ENCODE peak calls at places on chromosomes 3 and 15, in seven cellular contexts. O is heart left ventricle, Q is spleen, D is Peyer's patch, J is uterus, N is suprapubic skin, L is IMR-90. Y is an unnamed sample. For H3K4me1, the result is how much of the 10 kb centered on the place peaks cover.

GRCh38 chr3:43909149-43909548 is 218.4 kb downstream of the ABHD5 start:
- DNase-seq in O (no peak), Q (no peak), D (no peak), J (no peak), N (no peak), L (peak), Y (no peak)

GRCh38 chr3:115789480-115789879 is 166.2 kb downstream of the GAP43 start:
- DNase-seq in O (no peak), Q (no peak), D (no peak), J (no peak), N (no peak), L (no peak), Y (no peak)

GRCh38 chr3:55686720-55687254 is 199.7 kb upstream of the WNT5A start:
- DNase-seq in O (no peak), Q (no peak), D (no peak), J (no peak), N (no peak), L (peak), Y (no peak)

GRCh38 chr3:1699361-1699920 is 399.2 kb upstream of the CNTN4 start:
- DNase-seq in O (peak), Q (no peak), D (no peak), J (no peak), N (no peak), L (no peak), Y (no peak)

GRCh38 chr3:169118666-169119370 is 544.7 kb downstream of the MECOM start:
- DNase-seq in O (no peak), Q (no peak), D (no peak), J (no peak), N (no peak), L (peak), Y (no peak)

GRCh38 chr3:150309557-150309956 is 98.5 kb upstream of the TSC22D2 start:
- DNase-seq in O (no peak), Q (no peak), D (no peak), J (no peak), N (no peak), L (peak), Y (no peak)

GRCh38 chr3:55189359-55189801 is 261.5 kb upstream of the LRTM1 start:
- DNase-seq in O (no peak), Q (no peak), D (no peak), J (no peak), N (no peak), L (peak), Y (no peak)

GRCh38 chr3:98770261-98771039 is 7.3 kb downstream of the ST3GAL6 start:
- DNase-seq in O (no peak), Q (peak), D (no peak), J (no peak), N (no peak), L (no peak), Y (no peak)

GRCh38 chr3:193499152-193499551 is 55.5 kb downstream of the ATP13A4 start:
- DNase-seq in O (no peak), Q (no peak), D (no peak), J (no peak), N (no peak), L (no peak), Y (no peak)

GRCh38 chr3:53890726-53891499 is 746 bp downstream of the SELENOK start:
- DNase-seq in O (no peak), Q (no peak), D (peak), J (peak), N (no peak), L (peak), Y (no peak)

GRCh38 chr3:184368116-184368803 is 6.8 kb downstream of the POLR2H start:
- DNase-seq in O (no peak), Q (peak), D (no peak), J (no peak), N (peak), L (no peak), Y (no peak)

GRCh38 chr15:47356297-47356696 is 361.0 kb upstream of the SEMA6D start:
- DNase-seq in O (no peak), Q (no peak), D (no peak), J (no peak), N (no peak), L (no peak), Y (no peak)

GRCh38 chr15:69215636-69216035 is 55.2 kb downstream of the GLCE start:
- DNase-seq in O (no peak), Q (no peak), D (no peak), J (no peak), N (no peak), L (no peak), Y (no peak)

DNA sequence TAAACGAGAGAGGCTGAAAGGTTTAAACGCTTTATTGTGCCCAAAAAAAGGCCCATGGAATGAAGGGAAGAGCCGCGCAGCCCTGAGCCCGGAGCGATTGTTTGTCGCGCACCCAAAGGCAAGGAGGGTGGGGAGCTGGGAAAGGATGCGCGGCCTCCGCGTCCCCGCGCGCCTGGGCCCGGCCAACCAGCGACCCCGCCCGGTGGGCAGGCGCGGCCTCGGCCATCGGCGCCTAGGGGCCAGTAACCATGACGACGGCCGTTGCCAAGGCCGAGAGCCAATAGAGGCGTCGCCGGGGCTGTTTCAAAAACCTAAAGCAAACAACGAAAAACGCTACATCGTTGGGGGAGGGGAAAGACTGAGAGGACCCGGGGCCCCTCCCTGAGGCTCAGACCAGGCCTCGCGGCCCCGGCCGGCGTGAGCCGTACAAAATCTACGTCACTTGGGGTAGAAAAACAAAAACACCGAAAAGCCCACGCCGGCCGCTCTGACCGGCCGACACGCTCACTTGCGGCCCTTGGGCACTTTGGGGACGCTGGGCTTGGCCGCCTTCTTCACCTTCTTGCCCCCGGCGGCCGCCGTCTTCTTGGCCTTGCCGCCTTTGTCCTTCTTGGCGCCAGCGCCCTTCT is 36.2 kb downstream of the HMCES start:
- DNase-seq in O (peak), Q (peak), D (peak), J (peak), N (peak), L (peak), Y (no peak)
- TF ChIP-seq POLR2A in O (peak), Q (no peak), D (no peak), J (peak), N (no peak), L (no peak), Y (peak)

DNA sequence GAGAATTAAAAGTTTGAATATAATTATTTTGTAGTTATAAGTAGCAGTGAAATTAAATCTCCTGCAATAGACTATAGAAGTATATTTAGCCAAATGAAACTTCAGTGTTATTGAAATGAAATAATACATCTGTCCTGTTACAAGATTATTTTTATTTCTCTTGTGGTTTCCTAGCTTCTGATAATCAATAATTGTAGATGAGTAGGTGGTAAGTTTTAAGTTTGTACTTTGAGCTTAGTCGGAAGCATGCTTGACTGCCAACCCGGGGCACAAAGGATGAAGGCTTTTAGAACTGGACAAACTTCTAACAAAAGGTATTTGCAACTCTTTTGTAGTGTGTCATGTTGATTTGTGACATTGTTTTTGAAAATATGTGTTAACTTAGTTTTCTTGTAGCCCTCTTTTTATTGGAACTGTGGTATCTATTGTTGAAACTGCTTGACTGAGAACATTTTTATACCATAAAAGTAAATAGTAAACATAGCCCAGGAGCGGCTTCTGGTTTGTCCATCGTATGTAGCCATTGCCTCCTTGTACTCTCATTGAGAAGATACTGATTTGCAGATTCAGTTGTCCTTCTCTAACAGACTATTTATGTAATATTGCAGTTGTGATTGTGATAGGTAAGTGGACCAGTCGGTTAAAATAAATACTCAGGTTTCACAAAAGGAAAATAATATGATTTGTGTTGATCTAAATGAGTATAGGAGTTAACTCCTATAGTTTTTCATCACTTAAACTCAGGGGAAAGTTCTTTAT is 2.9 kb downstream of the CTNNB1 start:
- DNase-seq in O (no peak), Q (no peak), D (no peak), J (no peak), N (no peak), L (no peak), Y (no peak)
- H3K4me1 ChIP-seq in O (half or more), Q (half or more), D (under half), J (under half), N (half or more), L (under half), Y (half or more)

GRCh38 chr3:133837487-133838295 is 32.1 kb downstream of the SRPRB start:
- DNase-seq in O (no peak), Q (no peak), D (no peak), J (no peak), N (no peak), L (no peak), Y (no peak)
- TF ChIP-seq POLR2A in O (no peak), Q (no peak), D (no peak), J (no peak), N (no peak), L (no peak), Y (no peak)

GRCh38 chr15:42374810-42375209 is 15.5 kb downstream of the CAPN3 start:
- DNase-seq in O (no peak), Q (no peak), D (no peak), J (no peak), N (no peak), L (no peak), Y (no peak)

GRCh38 chr15:42375252-42375651 is 16.0 kb downstream of the CAPN3 start:
- DNase-seq in O (no peak), Q (no peak), D (no peak), J (no peak), N (no peak), L (no peak), Y (no peak)

GRCh38 chr15:42371125-42371524 is 11.8 kb downstream of the CAPN3 start:
- DNase-seq in O (no peak), Q (no peak), D (no peak), J (no peak), N (no peak), L (peak), Y (no peak)

GRCh38 chr15:42373936-42374335 is 14.6 kb downstream of the CAPN3 start:
- DNase-seq in O (no peak), Q (no peak), D (no peak), J (no peak), N (no peak), L (no peak), Y (no peak)

GRCh38 chr15:42373274-42373673 is 14.0 kb downstream of the CAPN3 start:
- DNase-seq in O (peak), Q (no peak), D (no peak), J (no peak), N (no peak), L (no peak), Y (no peak)
- H3K4me1 ChIP-seq in O (under half), Q (under half), D (under half), J (under half), N (under half), L (under half), Y (under half)

DNA sequence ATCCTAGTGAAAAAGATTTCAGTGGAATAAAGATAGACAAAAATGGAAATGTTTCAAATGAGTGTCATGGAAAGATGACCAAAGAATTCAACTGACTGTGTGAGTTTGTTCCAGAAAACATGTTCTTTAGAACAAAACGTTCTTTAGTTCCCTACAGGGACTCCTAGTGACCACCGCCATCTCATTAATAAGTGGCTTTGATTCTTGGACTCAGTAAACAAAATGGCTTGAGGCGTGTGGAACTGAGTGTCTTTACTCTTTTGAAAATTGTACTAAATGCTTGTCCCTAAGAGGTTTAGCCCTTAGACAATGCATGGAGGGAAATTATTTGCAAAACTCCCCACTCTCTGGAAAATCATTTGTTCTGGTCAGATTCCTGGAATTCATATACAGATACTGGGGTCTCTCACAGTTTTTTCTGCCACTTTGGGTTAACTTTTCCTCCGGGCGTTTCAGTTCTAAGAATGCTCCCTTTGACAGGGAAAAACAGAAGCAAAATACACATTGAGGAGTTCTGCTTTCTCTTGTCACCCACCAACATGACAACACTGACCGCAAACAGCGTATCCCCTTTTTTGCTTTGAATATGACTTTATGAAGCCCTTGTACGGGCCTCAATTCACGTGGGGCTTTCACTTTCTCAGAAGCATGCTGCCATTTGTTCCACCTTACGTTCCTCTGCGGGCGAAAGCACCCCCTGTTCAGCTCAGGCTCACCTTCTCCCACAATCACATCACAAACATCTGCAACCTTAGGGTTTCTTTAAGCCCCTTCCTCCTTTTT is 15.3 kb upstream of the NRROS start:
- DNase-seq in O (no peak), Q (no peak), D (no peak), J (no peak), N (no peak), L (no peak), Y (no peak)
- TF ChIP-seq POLR2A in O (no peak), Q (no peak), D (no peak), J (no peak), N (no peak), L (no peak), Y (no peak)

GRCh38 chr15:70670680-70671079 is 92.7 kb downstream of the UACA start:
- DNase-seq in O (no peak), Q (no peak), D (no peak), J (no peak), N (no peak), L (no peak), Y (no peak)

GRCh38 chr15:70665599-70665998 is 97.8 kb downstream of the UACA start:
- DNase-seq in O (no peak), Q (no peak), D (no peak), J (no peak), N (no peak), L (no peak), Y (no peak)

GRCh38 chr15:70672081-70672480 is 91.3 kb downstream of the UACA start:
- DNase-seq in O (no peak), Q (no peak), D (no peak), J (no peak), N (no peak), L (no peak), Y (no peak)

GRCh38 chr15:70669966-70670658 is 93.2 kb downstream of the UACA start:
- DNase-seq in O (no peak), Q (no peak), D (no peak), J (peak), N (no peak), L (no peak), Y (no peak)

DNA sequence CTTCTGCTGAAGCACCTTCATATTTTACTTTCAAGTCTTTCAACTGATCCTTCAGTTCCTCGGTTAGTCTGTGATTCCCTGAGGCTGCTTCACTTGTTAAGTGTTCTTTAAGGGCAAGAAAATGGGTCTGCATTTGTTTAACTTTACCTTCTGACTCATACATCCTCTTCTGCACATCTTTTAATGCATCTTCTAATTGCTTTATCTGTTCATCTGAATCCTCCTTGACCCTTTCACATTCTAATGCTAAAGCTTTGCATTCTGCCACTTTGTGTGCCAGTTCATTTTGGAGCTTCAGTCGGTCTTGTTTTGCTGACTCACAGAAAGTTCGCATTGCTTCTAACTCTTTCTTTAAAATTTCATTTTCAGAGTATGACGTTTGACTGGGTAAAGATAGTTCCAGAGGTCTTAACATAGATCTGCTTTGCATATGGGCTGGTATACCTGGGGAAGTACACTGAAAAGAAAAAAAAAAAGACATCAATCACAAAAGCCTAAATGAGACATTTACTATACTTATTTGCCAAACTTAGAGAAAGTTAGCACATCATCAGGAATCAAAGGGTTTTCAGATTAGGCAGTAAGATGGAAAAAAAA is 94.3 kb downstream of the UACA start:
- DNase-seq in O (no peak), Q (no peak), D (no peak), J (no peak), N (no peak), L (no peak), Y (no peak)
- H3K4me1 ChIP-seq in O (under half), Q (under half), D (under half), J (under half), N (under half), L (under half), Y (under half)

GRCh38 chr3:155807823-155808222 is 1.7 kb upstream of the C3orf33 start:
- DNase-seq in O (no peak), Q (no peak), D (no peak), J (no peak), N (no peak), L (peak), Y (no peak)

GRCh38 chr3:155805204-155805801 is 775 bp downstream of the C3orf33 start:
- DNase-seq in O (no peak), Q (no peak), D (peak), J (peak), N (no peak), L (no peak), Y (no peak)

GRCh38 chr3:155809181-155809580 is 3.1 kb upstream of the C3orf33 start:
- DNase-seq in O (no peak), Q (no peak), D (no peak), J (no peak), N (no peak), L (peak), Y (no peak)

GRCh38 chr3:155804298-155804697 is 1.8 kb downstream of the C3orf33 start:
- DNase-seq in O (no peak), Q (no peak), D (no peak), J (no peak), N (no peak), L (no peak), Y (no peak)

DNA sequence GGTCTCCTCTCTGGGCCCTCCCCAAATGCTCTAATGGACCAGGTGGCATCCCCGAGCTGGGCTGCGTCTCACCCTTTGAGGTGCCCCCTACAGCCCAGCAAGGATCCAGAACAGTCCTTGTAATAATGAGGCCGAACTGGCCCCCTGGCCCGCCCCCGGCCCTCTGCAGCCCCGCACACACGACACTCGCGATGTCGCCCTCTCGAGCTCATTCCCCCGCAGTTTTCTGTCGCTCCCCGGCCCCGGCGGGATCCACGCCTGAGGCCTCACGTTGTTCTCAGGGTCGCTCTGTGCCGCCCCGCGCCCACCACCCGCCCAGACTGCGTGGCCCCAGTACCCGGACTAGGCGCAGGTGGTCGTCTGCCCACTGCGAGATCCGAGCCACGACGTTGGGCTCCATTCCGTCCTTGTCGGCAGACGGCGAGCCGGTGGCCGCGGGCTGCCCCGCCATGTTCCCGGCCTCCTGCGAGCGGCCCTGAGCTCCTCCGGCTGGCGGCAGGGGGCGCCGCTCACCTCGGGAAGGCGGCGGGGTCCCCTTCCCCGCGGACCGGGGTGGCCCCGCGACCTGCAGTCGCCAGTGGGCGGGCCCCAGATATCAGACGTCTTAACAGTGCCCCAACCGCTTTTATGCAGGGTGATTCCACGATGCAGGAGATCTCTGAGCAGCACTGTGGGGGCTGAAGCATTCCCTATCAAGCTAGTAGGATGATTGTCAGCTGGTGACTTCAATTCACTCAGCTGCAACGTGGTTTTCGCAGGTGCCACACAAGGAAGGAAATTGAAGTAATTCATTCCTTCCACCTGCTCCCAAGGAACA is at the start of gene C3orf33:
- DNase-seq in O (peak), Q (peak), D (peak), J (peak), N (peak), L (peak), Y (no peak)
- TF ChIP-seq POLR2A in O (no peak), Q (no peak), D (no peak), J (peak), N (no peak), L (peak), Y (no peak)

GRCh38 chr3:3084890-3085289 is 25.3 kb downstream of the IL5RA start:
- DNase-seq in O (no peak), Q (no peak), D (no peak), J (no peak), N (no peak), L (no peak), Y (no peak)

GRCh38 chr3:3088066-3088465 is 22.1 kb downstream of the IL5RA start:
- DNase-seq in O (no peak), Q (no peak), D (no peak), J (no peak), N (no peak), L (no peak), Y (no peak)

GRCh38 chr3:3087279-3087678 is 22.9 kb downstream of the IL5RA start:
- DNase-seq in O (no peak), Q (no peak), D (no peak), J (no peak), N (no peak), L (no peak), Y (no peak)

GRCh38 chr3:3086239-3086638 is 23.9 kb downstream of the IL5RA start:
- DNase-seq in O (no peak), Q (no peak), D (no peak), J (no peak), N (no peak), L (no peak), Y (no peak)

GRCh38 chr3:3085782-3086181 is 24.4 kb downstream of the IL5RA start:
- DNase-seq in O (no peak), Q (no peak), D (no peak), J (no peak), N (no peak), L (no peak), Y (no peak)
- H3K4me1 ChIP-seq in O (under half), Q (under half), D (under half), J (under half), N (under half), L (under half), Y (under half)

GRCh38 chr15:75349851-75350588 is 3.2 kb downstream of the NEIL1 start:
- DNase-seq in O (peak), Q (peak), D (peak), J (no peak), N (no peak), L (no peak), Y (no peak)
- TF ChIP-seq POLR2A in O (no peak), Q (no peak), D (no peak), J (no peak), N (no peak), L (no peak), Y (no peak)

GRCh38 chr3:51394541-51394940 is 3.5 kb downstream of the RBM15B start:
- DNase-seq in O (no peak), Q (no peak), D (peak), J (no peak), N (peak), L (no peak), Y (no peak)
- H3K4me1 ChIP-seq in O (half or more), Q (under half), D (under half), J (under half), N (half or more), L (under half), Y (under half)

Y was measured in esophagus squamous epithelium.